ENCODE peak calls at places on chromosomes 16 and 17, in ten cellular contexts. One of them, this sample, is unnamed.
A peak's percentile ranks its signal among the peaks of the same experiment; 100 is the strongest.

GRCh38 chr16:88700636-88701482 is 5.3 kb downstream of the RNF166 start:
- DNase-seq in BE2C: no peak
- DNase-seq in NCI-H524: no peak
- DNase-seq in dermis blood vessel endothelial cell: peak; percentile 95
- DNase-seq in T-helper 17 cell: peak; percentile 93
- DNase-seq in HT-29: peak; percentile 75
- DNase-seq in left ventricle myocardium superior: peak; percentile 93
- DNase-seq in stimulated activated CD8-positive, alpha-beta memory T cell treated with anti-CD3 and anti-CD28 coated beads, Interleukin-12 subunit alpha, Interleukin-12 subunit beta, amount 100 ng/mL, for 1 hour: peak; percentile 93
- DNase-seq in progenitor cell of endocrine pancreas: no peak
- DNase-seq in NCI-H2227 treated with DMSO at 0.1 percent for 48 hours: no peak
- DNase-seq in this sample: peak; percentile 93

GRCh38 chr16:2497116-2497630 is 16.6 kb upstream of the ATP6V0C start:
- DNase-seq in BE2C: peak; percentile 91
- DNase-seq in NCI-H524: no peak
- DNase-seq in dermis blood vessel endothelial cell: no peak
- DNase-seq in T-helper 17 cell: no peak
- DNase-seq in HT-29: no peak
- DNase-seq in left ventricle myocardium superior: peak; percentile 89
- DNase-seq in stimulated activated CD8-positive, alpha-beta memory T cell treated with anti-CD3 and anti-CD28 coated beads, Interleukin-12 subunit alpha, Interleukin-12 subunit beta, amount 100 ng/mL, for 1 hour: no peak
- DNase-seq in progenitor cell of endocrine pancreas: no peak
- DNase-seq in NCI-H2227 treated with DMSO at 0.1 percent for 48 hours: no peak
- DNase-seq in this sample: no peak

GRCh38 chr16:67628216-67628615 is 16.7 kb upstream of the CARMIL2 start:
- DNase-seq in BE2C: no peak
- DNase-seq in NCI-H524: no peak
- DNase-seq in dermis blood vessel endothelial cell: no peak
- DNase-seq in T-helper 17 cell: no peak
- DNase-seq in HT-29: no peak
- DNase-seq in left ventricle myocardium superior: no peak
- DNase-seq in stimulated activated CD8-positive, alpha-beta memory T cell treated with anti-CD3 and anti-CD28 coated beads, Interleukin-12 subunit alpha, Interleukin-12 subunit beta, amount 100 ng/mL, for 1 hour: no peak
- DNase-seq in progenitor cell of endocrine pancreas: no peak
- DNase-seq in NCI-H2227 treated with DMSO at 0.1 percent for 48 hours: no peak
- DNase-seq in this sample: no peak

GRCh38 chr17:66152756-66153155 is 39.2 kb downstream of the CEP112 start:
- DNase-seq in BE2C: no peak
- DNase-seq in NCI-H524: no peak
- DNase-seq in dermis blood vessel endothelial cell: no peak
- DNase-seq in T-helper 17 cell: no peak
- DNase-seq in HT-29: no peak
- DNase-seq in left ventricle myocardium superior: no peak
- DNase-seq in stimulated activated CD8-positive, alpha-beta memory T cell treated with anti-CD3 and anti-CD28 coated beads, Interleukin-12 subunit alpha, Interleukin-12 subunit beta, amount 100 ng/mL, for 1 hour: no peak
- DNase-seq in progenitor cell of endocrine pancreas: no peak
- DNase-seq in NCI-H2227 treated with DMSO at 0.1 percent for 48 hours: no peak
- DNase-seq in this sample: no peak

GRCh38 chr16:11949527-11949926 is 7.7 kb upstream of the NPIPB2 start:
- DNase-seq in BE2C: peak; percentile 27
- DNase-seq in NCI-H524: peak; percentile 65
- DNase-seq in dermis blood vessel endothelial cell: peak; percentile 57
- DNase-seq in T-helper 17 cell: no peak
- DNase-seq in HT-29: peak; percentile 74
- DNase-seq in left ventricle myocardium superior: no peak
- DNase-seq in stimulated activated CD8-positive, alpha-beta memory T cell treated with anti-CD3 and anti-CD28 coated beads, Interleukin-12 subunit alpha, Interleukin-12 subunit beta, amount 100 ng/mL, for 1 hour: no peak
- DNase-seq in progenitor cell of endocrine pancreas: no peak
- DNase-seq in NCI-H2227 treated with DMSO at 0.1 percent for 48 hours: peak; percentile 14
- DNase-seq in this sample: peak; percentile 19

GRCh38 chr17:3693099-3693498 is 2.9 kb downstream of the P2RX5 start:
- DNase-seq in BE2C: no peak
- DNase-seq in NCI-H524: no peak
- DNase-seq in dermis blood vessel endothelial cell: no peak
- DNase-seq in T-helper 17 cell: no peak
- DNase-seq in HT-29: no peak
- DNase-seq in left ventricle myocardium superior: no peak
- DNase-seq in stimulated activated CD8-positive, alpha-beta memory T cell treated with anti-CD3 and anti-CD28 coated beads, Interleukin-12 subunit alpha, Interleukin-12 subunit beta, amount 100 ng/mL, for 1 hour: no peak
- DNase-seq in progenitor cell of endocrine pancreas: no peak
- DNase-seq in NCI-H2227 treated with DMSO at 0.1 percent for 48 hours: no peak
- DNase-seq in this sample: no peak

GRCh38 chr17:82278308-82278707 is 4.8 kb upstream of the CSNK1D start:
- DNase-seq in BE2C: no peak
- DNase-seq in NCI-H524: no peak
- DNase-seq in dermis blood vessel endothelial cell: no peak
- DNase-seq in T-helper 17 cell: no peak
- DNase-seq in HT-29: no peak
- DNase-seq in left ventricle myocardium superior: no peak
- DNase-seq in stimulated activated CD8-positive, alpha-beta memory T cell treated with anti-CD3 and anti-CD28 coated beads, Interleukin-12 subunit alpha, Interleukin-12 subunit beta, amount 100 ng/mL, for 1 hour: no peak
- DNase-seq in progenitor cell of endocrine pancreas: no peak
- DNase-seq in NCI-H2227 treated with DMSO at 0.1 percent for 48 hours: no peak
- DNase-seq in this sample: no peak

GRCh38 chr16:30527635-30528178 is 1.3 kb upstream of the ZNF768 start:
- DNase-seq in BE2C: no peak
- DNase-seq in NCI-H524: no peak
- DNase-seq in dermis blood vessel endothelial cell: no peak
- DNase-seq in T-helper 17 cell: no peak
- DNase-seq in HT-29: peak; percentile 67
- DNase-seq in left ventricle myocardium superior: no peak
- DNase-seq in stimulated activated CD8-positive, alpha-beta memory T cell treated with anti-CD3 and anti-CD28 coated beads, Interleukin-12 subunit alpha, Interleukin-12 subunit beta, amount 100 ng/mL, for 1 hour: no peak
- DNase-seq in progenitor cell of endocrine pancreas: no peak
- DNase-seq in NCI-H2227 treated with DMSO at 0.1 percent for 48 hours: no peak
- DNase-seq in this sample: peak; percentile 81

GRCh38 chr16:56847173-56847948 is 17.6 kb upstream of the SLC12A3 start:
- DNase-seq in BE2C: no peak
- DNase-seq in NCI-H524: no peak
- DNase-seq in dermis blood vessel endothelial cell: peak; percentile 18
- DNase-seq in T-helper 17 cell: no peak
- DNase-seq in HT-29: no peak
- DNase-seq in left ventricle myocardium superior: no peak
- DNase-seq in stimulated activated CD8-positive, alpha-beta memory T cell treated with anti-CD3 and anti-CD28 coated beads, Interleukin-12 subunit alpha, Interleukin-12 subunit beta, amount 100 ng/mL, for 1 hour: no peak
- DNase-seq in progenitor cell of endocrine pancreas: no peak
- DNase-seq in NCI-H2227 treated with DMSO at 0.1 percent for 48 hours: no peak
- DNase-seq in this sample: no peak

GRCh38 chr17:7380321-7380720 is 568 bp upstream of the TNK1 start:
- DNase-seq in BE2C: peak; percentile 45
- DNase-seq in NCI-H524: no peak
- DNase-seq in dermis blood vessel endothelial cell: no peak
- DNase-seq in T-helper 17 cell: no peak
- DNase-seq in HT-29: peak; percentile 22
- DNase-seq in left ventricle myocardium superior: peak; percentile 80
- DNase-seq in stimulated activated CD8-positive, alpha-beta memory T cell treated with anti-CD3 and anti-CD28 coated beads, Interleukin-12 subunit alpha, Interleukin-12 subunit beta, amount 100 ng/mL, for 1 hour: no peak
- DNase-seq in progenitor cell of endocrine pancreas: no peak
- DNase-seq in NCI-H2227 treated with DMSO at 0.1 percent for 48 hours: no peak
- DNase-seq in this sample: no peak

GRCh38 chr16:4123617-4124300 is 7.5 kb upstream of the ADCY9 start:
- DNase-seq in BE2C: peak; percentile 34
- DNase-seq in NCI-H524: peak; percentile 99
- DNase-seq in dermis blood vessel endothelial cell: no peak
- DNase-seq in T-helper 17 cell: no peak
- DNase-seq in HT-29: no peak
- DNase-seq in left ventricle myocardium superior: no peak
- DNase-seq in stimulated activated CD8-positive, alpha-beta memory T cell treated with anti-CD3 and anti-CD28 coated beads, Interleukin-12 subunit alpha, Interleukin-12 subunit beta, amount 100 ng/mL, for 1 hour: no peak
- DNase-seq in progenitor cell of endocrine pancreas: no peak
- DNase-seq in NCI-H2227 treated with DMSO at 0.1 percent for 48 hours: no peak
- DNase-seq in this sample: no peak

GRCh38 chr16:48540222-48540900 is 69.6 kb downstream of the N4BP1 start:
- DNase-seq in BE2C: no peak
- DNase-seq in NCI-H524: no peak
- DNase-seq in dermis blood vessel endothelial cell: no peak
- DNase-seq in T-helper 17 cell: no peak
- DNase-seq in HT-29: no peak
- DNase-seq in left ventricle myocardium superior: no peak
- DNase-seq in stimulated activated CD8-positive, alpha-beta memory T cell treated with anti-CD3 and anti-CD28 coated beads, Interleukin-12 subunit alpha, Interleukin-12 subunit beta, amount 100 ng/mL, for 1 hour: no peak
- DNase-seq in progenitor cell of endocrine pancreas: no peak
- DNase-seq in NCI-H2227 treated with DMSO at 0.1 percent for 48 hours: no peak
- DNase-seq in this sample: no peak

GRCh38 chr16:72458035-72458434 is 286.1 kb upstream of the PMFBP1 start:
- DNase-seq in BE2C: no peak
- DNase-seq in NCI-H524: no peak
- DNase-seq in dermis blood vessel endothelial cell: no peak
- DNase-seq in T-helper 17 cell: no peak
- DNase-seq in HT-29: peak; percentile 67
- DNase-seq in left ventricle myocardium superior: no peak
- DNase-seq in stimulated activated CD8-positive, alpha-beta memory T cell treated with anti-CD3 and anti-CD28 coated beads, Interleukin-12 subunit alpha, Interleukin-12 subunit beta, amount 100 ng/mL, for 1 hour: no peak
- DNase-seq in progenitor cell of endocrine pancreas: no peak
- DNase-seq in NCI-H2227 treated with DMSO at 0.1 percent for 48 hours: no peak
- DNase-seq in this sample: no peak

GRCh38 chr16:84547539-84548058 is 43.1 kb upstream of the MEAK7 start:
- DNase-seq in BE2C: no peak
- DNase-seq in NCI-H524: peak; percentile 57
- DNase-seq in dermis blood vessel endothelial cell: no peak
- DNase-seq in T-helper 17 cell: no peak
- DNase-seq in HT-29: no peak
- DNase-seq in left ventricle myocardium superior: no peak
- DNase-seq in stimulated activated CD8-positive, alpha-beta memory T cell treated with anti-CD3 and anti-CD28 coated beads, Interleukin-12 subunit alpha, Interleukin-12 subunit beta, amount 100 ng/mL, for 1 hour: no peak
- DNase-seq in progenitor cell of endocrine pancreas: no peak
- DNase-seq in NCI-H2227 treated with DMSO at 0.1 percent for 48 hours: no peak
- DNase-seq in this sample: no peak

GRCh38 chr17:81519284-81520020 is 6.9 kb upstream of the ACTG1 start:
- DNase-seq in BE2C: no peak
- DNase-seq in NCI-H524: peak; percentile 59
- DNase-seq in dermis blood vessel endothelial cell: peak; percentile 32
- DNase-seq in T-helper 17 cell: peak; percentile 73
- DNase-seq in HT-29: peak; percentile 81
- DNase-seq in left ventricle myocardium superior: peak; percentile 57
- DNase-seq in stimulated activated CD8-positive, alpha-beta memory T cell treated with anti-CD3 and anti-CD28 coated beads, Interleukin-12 subunit alpha, Interleukin-12 subunit beta, amount 100 ng/mL, for 1 hour: peak; percentile 51
- DNase-seq in progenitor cell of endocrine pancreas: peak; percentile 80
- DNase-seq in NCI-H2227 treated with DMSO at 0.1 percent for 48 hours: no peak
- DNase-seq in this sample: no peak

GRCh38 chr17:2396568-2397246 is 4.2 kb downstream of the MNT start:
- DNase-seq in BE2C: peak; percentile 92
- DNase-seq in NCI-H524: no peak
- DNase-seq in dermis blood vessel endothelial cell: peak; percentile 93
- DNase-seq in T-helper 17 cell: peak; percentile 40
- DNase-seq in HT-29: peak; percentile 86
- DNase-seq in left ventricle myocardium superior: peak; percentile 96
- DNase-seq in stimulated activated CD8-positive, alpha-beta memory T cell treated with anti-CD3 and anti-CD28 coated beads, Interleukin-12 subunit alpha, Interleukin-12 subunit beta, amount 100 ng/mL, for 1 hour: no peak
- DNase-seq in progenitor cell of endocrine pancreas: peak; percentile 71
- DNase-seq in NCI-H2227 treated with DMSO at 0.1 percent for 48 hours: peak; percentile 51
- DNase-seq in this sample: peak; percentile 21

GRCh38 chr16:75074920-75075687 is 41.5 kb downstream of the LDHD start:
- DNase-seq in BE2C: no peak
- DNase-seq in NCI-H524: no peak
- DNase-seq in dermis blood vessel endothelial cell: peak; percentile 59
- DNase-seq in T-helper 17 cell: peak; percentile 83
- DNase-seq in HT-29: no peak
- DNase-seq in left ventricle myocardium superior: peak; percentile 42
- DNase-seq in stimulated activated CD8-positive, alpha-beta memory T cell treated with anti-CD3 and anti-CD28 coated beads, Interleukin-12 subunit alpha, Interleukin-12 subunit beta, amount 100 ng/mL, for 1 hour: peak; percentile 66
- DNase-seq in progenitor cell of endocrine pancreas: no peak
- DNase-seq in NCI-H2227 treated with DMSO at 0.1 percent for 48 hours: no peak
- DNase-seq in this sample: peak; percentile 87

GRCh38 chr17:82692268-82692667 is 6.2 kb downstream of the RAB40B start:
- DNase-seq in BE2C: no peak
- DNase-seq in NCI-H524: no peak
- DNase-seq in dermis blood vessel endothelial cell: no peak
- DNase-seq in T-helper 17 cell: no peak
- DNase-seq in HT-29: no peak
- DNase-seq in left ventricle myocardium superior: no peak
- DNase-seq in stimulated activated CD8-positive, alpha-beta memory T cell treated with anti-CD3 and anti-CD28 coated beads, Interleukin-12 subunit alpha, Interleukin-12 subunit beta, amount 100 ng/mL, for 1 hour: no peak
- DNase-seq in progenitor cell of endocrine pancreas: no peak
- DNase-seq in NCI-H2227 treated with DMSO at 0.1 percent for 48 hours: no peak
- DNase-seq in this sample: no peak

GRCh38 chr16:85182774-85183173 is 70.5 kb upstream of the CIBAR2 start:
- DNase-seq in BE2C: no peak
- DNase-seq in NCI-H524: no peak
- DNase-seq in dermis blood vessel endothelial cell: no peak
- DNase-seq in T-helper 17 cell: no peak
- DNase-seq in HT-29: no peak
- DNase-seq in left ventricle myocardium superior: peak; percentile 20
- DNase-seq in stimulated activated CD8-positive, alpha-beta memory T cell treated with anti-CD3 and anti-CD28 coated beads, Interleukin-12 subunit alpha, Interleukin-12 subunit beta, amount 100 ng/mL, for 1 hour: no peak
- DNase-seq in progenitor cell of endocrine pancreas: no peak
- DNase-seq in NCI-H2227 treated with DMSO at 0.1 percent for 48 hours: no peak
- DNase-seq in this sample: no peak

GRCh38 chr16:16019488-16019887 is 70.1 kb downstream of the ABCC1 start:
- DNase-seq in BE2C: no peak
- DNase-seq in NCI-H524: no peak
- DNase-seq in dermis blood vessel endothelial cell: no peak
- DNase-seq in T-helper 17 cell: no peak
- DNase-seq in HT-29: no peak
- DNase-seq in left ventricle myocardium superior: no peak
- DNase-seq in stimulated activated CD8-positive, alpha-beta memory T cell treated with anti-CD3 and anti-CD28 coated beads, Interleukin-12 subunit alpha, Interleukin-12 subunit beta, amount 100 ng/mL, for 1 hour: no peak
- DNase-seq in progenitor cell of endocrine pancreas: no peak
- DNase-seq in NCI-H2227 treated with DMSO at 0.1 percent for 48 hours: no peak
- DNase-seq in this sample: no peak

GRCh38 chr17:54505404-54505803 is 395.2 kb upstream of the TOM1L1 start:
- DNase-seq in BE2C: no peak
- DNase-seq in NCI-H524: no peak
- DNase-seq in dermis blood vessel endothelial cell: no peak
- DNase-seq in T-helper 17 cell: no peak
- DNase-seq in HT-29: no peak
- DNase-seq in left ventricle myocardium superior: no peak
- DNase-seq in stimulated activated CD8-positive, alpha-beta memory T cell treated with anti-CD3 and anti-CD28 coated beads, Interleukin-12 subunit alpha, Interleukin-12 subunit beta, amount 100 ng/mL, for 1 hour: no peak
- DNase-seq in progenitor cell of endocrine pancreas: no peak
- DNase-seq in NCI-H2227 treated with DMSO at 0.1 percent for 48 hours: no peak
- DNase-seq in this sample: no peak

GRCh38 chr16:87436225-87437172 is 44.4 kb downstream of the MAP1LC3B start:
- DNase-seq in BE2C: no peak
- DNase-seq in NCI-H524: no peak
- DNase-seq in dermis blood vessel endothelial cell: no peak
- DNase-seq in T-helper 17 cell: no peak
- DNase-seq in HT-29: no peak
- DNase-seq in left ventricle myocardium superior: no peak
- DNase-seq in stimulated activated CD8-positive, alpha-beta memory T cell treated with anti-CD3 and anti-CD28 coated beads, Interleukin-12 subunit alpha, Interleukin-12 subunit beta, amount 100 ng/mL, for 1 hour: no peak
- DNase-seq in progenitor cell of endocrine pancreas: no peak
- DNase-seq in NCI-H2227 treated with DMSO at 0.1 percent for 48 hours: no peak
- DNase-seq in this sample: no peak

GRCh38 chr16:73418051-73418450 is 370.1 kb upstream of the ZFHX3 start:
- DNase-seq in BE2C: no peak
- DNase-seq in NCI-H524: no peak
- DNase-seq in dermis blood vessel endothelial cell: no peak
- DNase-seq in T-helper 17 cell: no peak
- DNase-seq in HT-29: no peak
- DNase-seq in left ventricle myocardium superior: no peak
- DNase-seq in stimulated activated CD8-positive, alpha-beta memory T cell treated with anti-CD3 and anti-CD28 coated beads, Interleukin-12 subunit alpha, Interleukin-12 subunit beta, amount 100 ng/mL, for 1 hour: no peak
- DNase-seq in progenitor cell of endocrine pancreas: no peak
- DNase-seq in NCI-H2227 treated with DMSO at 0.1 percent for 48 hours: no peak
- DNase-seq in this sample: no peak

GRCh38 chr17:82244413-82245140 is 15.7 kb downstream of the SLC16A3 start:
- DNase-seq in BE2C: peak; percentile 69
- DNase-seq in NCI-H524: no peak
- DNase-seq in dermis blood vessel endothelial cell: peak; percentile 56
- DNase-seq in T-helper 17 cell: no peak
- DNase-seq in HT-29: no peak
- DNase-seq in left ventricle myocardium superior: peak; percentile 36
- DNase-seq in stimulated activated CD8-positive, alpha-beta memory T cell treated with anti-CD3 and anti-CD28 coated beads, Interleukin-12 subunit alpha, Interleukin-12 subunit beta, amount 100 ng/mL, for 1 hour: no peak
- DNase-seq in progenitor cell of endocrine pancreas: no peak
- DNase-seq in NCI-H2227 treated with DMSO at 0.1 percent for 48 hours: no peak
- DNase-seq in this sample: no peak

GRCh38 chr17:9146064-9146463 is 124.8 kb downstream of the NTN1 start:
- DNase-seq in BE2C: no peak
- DNase-seq in NCI-H524: no peak
- DNase-seq in dermis blood vessel endothelial cell: no peak
- DNase-seq in T-helper 17 cell: no peak
- DNase-seq in HT-29: no peak
- DNase-seq in left ventricle myocardium superior: no peak
- DNase-seq in stimulated activated CD8-positive, alpha-beta memory T cell treated with anti-CD3 and anti-CD28 coated beads, Interleukin-12 subunit alpha, Interleukin-12 subunit beta, amount 100 ng/mL, for 1 hour: no peak
- DNase-seq in progenitor cell of endocrine pancreas: no peak
- DNase-seq in NCI-H2227 treated with DMSO at 0.1 percent for 48 hours: no peak
- DNase-seq in this sample: no peak

This sample was measured in KG1.